ENCODE peak calls at places on chromosomes 11 and 22, in eight cellular contexts. R, B, J, S, M, L, N and Z are unnamed samples.
A peak's percentile ranks its signal among the peaks of the same experiment; 100 is the strongest.

GRCh38 chr11:119683783-119684182 is 45.2 kb downstream of the NECTIN1 start:
- DNase-seq in R (no peak), B (no peak), J (no peak), S (no peak), M (no peak), L (no peak), N (no peak), Z (no peak)

GRCh38 chr11:19337779-19338178 is 97.0 kb upstream of the E2F8 start:
- DNase-seq in R (no peak), B (no peak), J (no peak), S (no peak), M (no peak), L (no peak), N (no peak), Z (no peak)

GRCh38 chr11:119144825-119145476 is 3.9 kb upstream of the ABCG4 start:
- DNase-seq in R (no peak), B (peak; percentile 77), J (peak; percentile 83), S (peak; percentile 86), M (peak; percentile 32), L (peak; percentile 51), N (peak; percentile 20), Z (peak; percentile 70)

GRCh38 chr11:3058753-3059664 is 1.8 kb upstream of the CARS1 start:
- DNase-seq in R (no peak), B (peak; percentile 91), J (peak; percentile 96), S (peak; percentile 87), M (peak; percentile 76), L (peak; percentile 67), N (no peak), Z (peak; percentile 95)

GRCh38 chr22:44261861-44262595 is 50.7 kb downstream of the SHISAL1 start:
- DNase-seq in R (no peak), B (no peak), J (no peak), S (no peak), M (no peak), L (no peak), N (no peak), Z (no peak)

GRCh38 chr22:17366830-17367229 is 2.4 kb upstream of the CECR2 start:
- DNase-seq in R (no peak), B (no peak), J (no peak), S (no peak), M (no peak), L (no peak), N (peak; percentile 12), Z (no peak)

GRCh38 chr11:62491571-62492329 is 54.9 kb downstream of the AHNAK start:
- DNase-seq in R (no peak), B (no peak), J (no peak), S (no peak), M (no peak), L (no peak), N (no peak), Z (no peak)

GRCh38 chr11:44538375-44539054 is 26.9 kb upstream of the CD82 start:
- DNase-seq in R (peak; percentile 49), B (peak; percentile 77), J (peak; percentile 73), S (peak; percentile 91), M (no peak), L (peak; percentile 48), N (peak; percentile 80), Z (peak; percentile 54)

GRCh38 chr11:3617990-3618389 is 23.8 kb downstream of the ART5 start:
- DNase-seq in R (no peak), B (no peak), J (no peak), S (no peak), M (no peak), L (no peak), N (no peak), Z (no peak)

GRCh38 chr11:69892237-69892985 is 73.2 kb upstream of the FGF3 start:
- DNase-seq in R (no peak), B (no peak), J (peak; percentile 26), S (no peak), M (no peak), L (no peak), N (no peak), Z (no peak)

GRCh38 chr22:29600846-29601245 is 2.6 kb upstream of the NF2 start:
- DNase-seq in R (no peak), B (no peak), J (no peak), S (no peak), M (no peak), L (no peak), N (no peak), Z (no peak)

GRCh38 chr11:67195971-67196418 is 70.3 kb upstream of the GRK2 start:
- DNase-seq in R (no peak), B (peak; percentile 96), J (peak; percentile 80), S (no peak), M (peak; percentile 4), L (peak; percentile 12), N (no peak), Z (peak; percentile 33)

GRCh38 chr22:22520667-22521602 is 865 bp upstream of the ZNF280A start:
- DNase-seq in R (no peak), B (no peak), J (no peak), S (no peak), M (peak; percentile 9), L (no peak), N (no peak), Z (peak; percentile 55)

GRCh38 chr11:60991457-60991856 is 20.0 kb downstream of the CD6 start:
- DNase-seq in R (no peak), B (no peak), J (no peak), S (no peak), M (no peak), L (no peak), N (no peak), Z (no peak)

GRCh38 chr22:35368386-35368785 is 12.5 kb upstream of the HMOX1 start:
- DNase-seq in R (no peak), B (no peak), J (no peak), S (no peak), M (no peak), L (no peak), N (no peak), Z (no peak)

GRCh38 chr11:45812581-45813548 is 7.9 kb downstream of the SLC35C1 start:
- DNase-seq in R (no peak), B (no peak), J (no peak), S (no peak), M (no peak), L (no peak), N (no peak), Z (no peak)

GRCh38 chr11:128324531-128325141 is 262.7 kb downstream of the ETS1 start:
- DNase-seq in R (peak; percentile 81), B (no peak), J (no peak), S (no peak), M (no peak), L (no peak), N (peak; percentile 86), Z (no peak)

GRCh38 chr22:28674121-28674563 is 5.5 kb downstream of the TTC28 start:
- DNase-seq in R (peak; percentile 20), B (peak; percentile 74), J (peak; percentile 71), S (peak; percentile 71), M (no peak), L (no peak), N (peak; percentile 33), Z (peak; percentile 80)

GRCh38 chr11:78370406-78371172 is 47.0 kb downstream of the GAB2 start:
- DNase-seq in R (no peak), B (peak; percentile 21), J (peak; percentile 42), S (peak; percentile 23), M (no peak), L (no peak), N (no peak), Z (peak; percentile 41)

GRCh38 chr11:117300773-117301172 is 9.6 kb downstream of the BACE1-AS start:
- DNase-seq in R (no peak), B (peak; percentile 45), J (no peak), S (no peak), M (no peak), L (no peak), N (no peak), Z (no peak)

GRCh38 chr22:47171441-47172221 is 409.2 kb downstream of the TBC1D22A start:
- DNase-seq in R (no peak), B (no peak), J (no peak), S (no peak), M (no peak), L (no peak), N (no peak), Z (no peak)

GRCh38 chr22:44577391-44578114 is 79.5 kb upstream of the RTL6 start:
- DNase-seq in R (no peak), B (no peak), J (no peak), S (no peak), M (no peak), L (no peak), N (no peak), Z (no peak)

GRCh38 chr11:68839953-68840641 is 1.6 kb downstream of the CPT1A start:
- DNase-seq in R (no peak), B (peak; percentile 40), J (peak; percentile 66), S (peak; percentile 41), M (no peak), L (no peak), N (peak; percentile 14), Z (peak; percentile 40)